ENCODE peak calls at places on chromosome 17, in eight cellular contexts. T is caudate nucleus, I is endodermal cell, D is heart right ventricle, Y is HTR-8/SVneo, O is mucosa of gallbladder, X is NCI-H1930, F is non-pigmented ciliary epithelial cell. W is an unnamed sample.

GRCh38 chr17:28648698-28649097 is 3.7 kb upstream of the BLTP2 start:
- DNase-seq in O (no peak), D (peak), T (no peak), X (no peak), I (no peak), Y (no peak), F (no peak), W (peak)

GRCh38 chr17:70613681-70614080 is 444.3 kb downstream of the KCNJ2 start:
- DNase-seq in O (no peak), I (no peak), F (no peak), D (no peak), Y (no peak), X (no peak), T (no peak), W (no peak)

GRCh38 chr17:57989011-57989345 is 924 bp upstream of the VEZF1 start:
- DNase-seq in I (peak), F (no peak), X (no peak), Y (peak), D (no peak), T (peak), O (peak), W (no peak)

GRCh38 chr17:7781467-7781866 is 52.5 kb upstream of the KDM6B start:
- DNase-seq in O (no peak), I (no peak), F (no peak), T (no peak), D (no peak), Y (no peak), X (no peak), W (no peak)

GRCh38 chr17:13596241-13596941 is 5.3 kb downstream of the HS3ST3A1 start:
- DNase-seq in D (no peak), O (no peak), X (no peak), F (no peak), T (no peak), I (no peak), Y (no peak), W (no peak)

GRCh38 chr17:35804658-35805192 is 4.6 kb upstream of the TAF15 start:
- DNase-seq in I (peak), F (peak), T (no peak), O (peak), D (no peak), X (peak), Y (peak), W (no peak)

GRCh38 chr17:80000136-80000535 is 35.5 kb downstream of the TBC1D16 start:
- DNase-seq in D (no peak), F (no peak), Y (no peak), I (no peak), T (no peak), O (no peak), X (no peak), W (no peak)

GRCh38 chr17:15966183-15966878 is 21.4 kb downstream of the ADORA2B start:
- DNase-seq in D (no peak), O (no peak), F (no peak), I (peak), T (no peak), X (no peak), Y (no peak), W (no peak)

GRCh38 chr17:63697341-63698286 is 2.3 kb downstream of the LIMD2 start:
- DNase-seq in X (peak), O (peak), I (peak), F (no peak), Y (peak), T (no peak), D (peak), W (peak)

GRCh38 chr17:68197997-68198930 is 49.6 kb upstream of the AMZ2 start:
- DNase-seq in X (no peak), D (no peak), T (no peak), F (no peak), Y (no peak), O (no peak), I (peak), W (no peak)

GRCh38 chr17:63390090-63390489 is 56.0 kb downstream of the CYB561 start:
- DNase-seq in X (no peak), D (no peak), T (no peak), Y (no peak), O (no peak), I (no peak), F (no peak), W (no peak)

GRCh38 chr17:56451629-56452028 is 141.9 kb upstream of the NOG start:
- DNase-seq in X (no peak), D (no peak), I (no peak), O (no peak), F (no peak), Y (no peak), T (no peak), W (no peak)

W was measured in left ventricle myocardium inferior.